ENCODE peak calls at places on chromosomes 13 and 19, in five cellular contexts. One of them, this sample, is unnamed.

GRCh38 chr13:35695411-35695810 is 218.9 kb upstream of the MAB21L1 start:
- DNase-seq in ovary: no peak
- DNase-seq in lower lobe of right lung: no peak
- DNase-seq in fibroblast of lung: no peak
- DNase-seq in gastrocnemius medialis: no peak
- DNase-seq in this sample: no peak

GRCh38 chr19:3146677-3147100 is 10.9 kb downstream of the GNA15 start:
- DNase-seq in ovary: no peak
- DNase-seq in lower lobe of right lung: peak; percentile 77
- DNase-seq in fibroblast of lung: no peak
- DNase-seq in gastrocnemius medialis: no peak
- DNase-seq in this sample: no peak

GRCh38 chr13:101080616-101081015 is 335.7 kb downstream of the NALCN start:
- DNase-seq in ovary: no peak
- DNase-seq in lower lobe of right lung: no peak
- DNase-seq in fibroblast of lung: no peak
- DNase-seq in gastrocnemius medialis: no peak
- DNase-seq in this sample: no peak

GRCh38 chr19:29878973-29879654 is 62.9 kb upstream of the URI1 start:
- DNase-seq in ovary: no peak
- DNase-seq in lower lobe of right lung: no peak
- DNase-seq in fibroblast of lung: peak; percentile 21
- DNase-seq in gastrocnemius medialis: peak; percentile 73
- DNase-seq in this sample: no peak

GRCh38 chr19:6524326-6524725 is 6.5 kb upstream of the TNFSF9 start:
- DNase-seq in ovary: no peak
- DNase-seq in lower lobe of right lung: no peak
- DNase-seq in fibroblast of lung: no peak
- DNase-seq in gastrocnemius medialis: no peak
- DNase-seq in this sample: no peak

GRCh38 chr19:50794074-50794777 is 4.0 kb downstream of the ACP4 start:
- DNase-seq in ovary: no peak
- DNase-seq in lower lobe of right lung: no peak
- DNase-seq in fibroblast of lung: no peak
- DNase-seq in gastrocnemius medialis: no peak
- DNase-seq in this sample: no peak

GRCh38 chr13:94707400-94708021 is 4.8 kb downstream of the SOX21 start:
- DNase-seq in ovary: no peak
- DNase-seq in lower lobe of right lung: no peak
- DNase-seq in fibroblast of lung: no peak
- DNase-seq in gastrocnemius medialis: no peak
- DNase-seq in this sample: no peak

GRCh38 chr19:42433503-42434260 is 6.5 kb upstream of the LIPE start:
- DNase-seq in ovary: peak; percentile 65
- DNase-seq in lower lobe of right lung: peak; percentile 78
- DNase-seq in fibroblast of lung: no peak
- DNase-seq in gastrocnemius medialis: peak; percentile 48
- DNase-seq in this sample: peak; percentile 46

GRCh38 chr13:93262729-93263128 is 36.1 kb downstream of the GPC6 start:
- DNase-seq in ovary: no peak
- DNase-seq in lower lobe of right lung: no peak
- DNase-seq in fibroblast of lung: peak; percentile 90
- DNase-seq in gastrocnemius medialis: no peak
- DNase-seq in this sample: no peak

GRCh38 chr13:74214321-74214720 is 80.1 kb upstream of the KLF12 start:
- DNase-seq in ovary: no peak
- DNase-seq in lower lobe of right lung: no peak
- DNase-seq in fibroblast of lung: no peak
- DNase-seq in gastrocnemius medialis: no peak
- DNase-seq in this sample: no peak

GRCh38 chr19:54201980-54202379 is 1.3 kb downstream of the RPS9 start:
- DNase-seq in ovary: no peak
- DNase-seq in lower lobe of right lung: no peak
- DNase-seq in fibroblast of lung: no peak
- DNase-seq in gastrocnemius medialis: no peak
- DNase-seq in this sample: no peak

GRCh38 chr13:24053505-24054251 is 106.8 kb upstream of the SPATA13 start:
- DNase-seq in ovary: peak; percentile 63
- DNase-seq in lower lobe of right lung: peak; percentile 63
- DNase-seq in fibroblast of lung: peak; percentile 60
- DNase-seq in gastrocnemius medialis: no peak
- DNase-seq in this sample: peak; percentile 58

GRCh38 chr19:4624733-4625362 is 14.5 kb upstream of the TNFAIP8L1 start:
- DNase-seq in ovary: no peak
- DNase-seq in lower lobe of right lung: no peak
- DNase-seq in fibroblast of lung: no peak
- DNase-seq in gastrocnemius medialis: no peak
- DNase-seq in this sample: no peak

GRCh38 chr13:27182844-27183497 is 11.4 kb upstream of the USP12 start:
- DNase-seq in ovary: no peak
- DNase-seq in lower lobe of right lung: no peak
- DNase-seq in fibroblast of lung: peak; percentile 94
- DNase-seq in gastrocnemius medialis: peak; percentile 25
- DNase-seq in this sample: no peak

GRCh38 chr13:102460806-102461205 is 59.0 kb upstream of the FGF14 start:
- DNase-seq in ovary: no peak
- DNase-seq in lower lobe of right lung: no peak
- DNase-seq in fibroblast of lung: no peak
- DNase-seq in gastrocnemius medialis: no peak
- DNase-seq in this sample: no peak

GRCh38 chr19:40143612-40144011 is 47.6 kb upstream of the MAP3K10 start:
- DNase-seq in ovary: no peak
- DNase-seq in lower lobe of right lung: no peak
- DNase-seq in fibroblast of lung: no peak
- DNase-seq in gastrocnemius medialis: no peak
- DNase-seq in this sample: no peak

GRCh38 chr19:11617207-11618062 is 20.2 kb downstream of the ZNF627 start:
- DNase-seq in ovary: no peak
- DNase-seq in lower lobe of right lung: no peak
- DNase-seq in fibroblast of lung: peak; percentile 8
- DNase-seq in gastrocnemius medialis: no peak
- DNase-seq in this sample: no peak

GRCh38 chr19:7865262-7865911 is 8.8 kb downstream of the PRR36 start:
- DNase-seq in ovary: no peak
- DNase-seq in lower lobe of right lung: no peak
- DNase-seq in fibroblast of lung: no peak
- DNase-seq in gastrocnemius medialis: no peak
- DNase-seq in this sample: no peak

DNA sequence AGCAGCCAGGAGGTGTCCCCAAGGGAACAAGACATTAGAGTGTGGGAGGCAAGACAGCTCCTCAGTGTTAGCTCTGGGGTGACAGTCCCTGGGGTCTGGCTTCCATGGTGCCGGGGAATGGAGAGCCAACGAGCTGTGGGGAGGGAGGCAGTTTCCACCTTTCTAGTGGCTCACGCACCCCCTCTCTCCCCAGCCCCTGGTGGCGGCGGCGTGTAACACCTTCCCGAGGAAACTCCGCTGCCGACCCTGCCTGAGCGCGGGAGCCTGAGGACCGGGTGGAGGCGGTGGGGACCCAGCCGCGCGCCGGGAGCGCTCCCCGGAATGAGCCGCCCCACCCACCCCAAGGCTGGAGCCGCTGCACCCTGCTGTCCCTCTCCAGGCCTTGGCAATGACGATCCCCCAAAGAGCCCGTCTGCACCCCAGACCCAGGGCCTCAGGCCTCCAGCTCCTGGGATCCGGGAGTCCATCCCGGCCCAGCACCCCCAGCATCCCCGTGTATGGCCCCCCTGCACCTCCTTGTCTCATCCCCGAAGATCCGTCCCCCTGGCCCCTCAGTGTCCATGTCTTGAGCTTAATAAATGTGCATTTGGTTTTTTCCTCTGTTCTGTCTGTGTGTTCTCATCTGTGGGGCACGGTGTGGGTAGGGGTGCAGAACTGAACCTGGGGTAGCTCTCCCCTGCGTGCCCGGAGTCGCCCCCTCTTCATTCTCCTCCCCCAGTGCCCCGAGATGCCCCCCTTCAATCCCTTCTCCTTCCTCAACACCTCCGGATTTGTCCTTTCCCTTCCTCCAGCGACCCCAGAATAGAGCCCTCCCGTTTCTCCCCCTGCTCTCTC is 617 bp upstream of the FXYD5 start:
- DNase-seq in ovary: no peak
- DNase-seq in lower lobe of right lung: peak; percentile 68
- DNase-seq in fibroblast of lung: peak; percentile 33
- DNase-seq in gastrocnemius medialis: no peak
- DNase-seq in this sample: no peak
- TF ChIP-seq CTCF in ovary: no peak
- TF ChIP-seq CTCF in lower lobe of right lung: peak; percentile 62
- TF ChIP-seq CTCF in fibroblast of lung: peak; percentile 61
- TF ChIP-seq CTCF in gastrocnemius medialis: peak; percentile 49
- TF ChIP-seq CTCF in this sample: no peak

DNA sequence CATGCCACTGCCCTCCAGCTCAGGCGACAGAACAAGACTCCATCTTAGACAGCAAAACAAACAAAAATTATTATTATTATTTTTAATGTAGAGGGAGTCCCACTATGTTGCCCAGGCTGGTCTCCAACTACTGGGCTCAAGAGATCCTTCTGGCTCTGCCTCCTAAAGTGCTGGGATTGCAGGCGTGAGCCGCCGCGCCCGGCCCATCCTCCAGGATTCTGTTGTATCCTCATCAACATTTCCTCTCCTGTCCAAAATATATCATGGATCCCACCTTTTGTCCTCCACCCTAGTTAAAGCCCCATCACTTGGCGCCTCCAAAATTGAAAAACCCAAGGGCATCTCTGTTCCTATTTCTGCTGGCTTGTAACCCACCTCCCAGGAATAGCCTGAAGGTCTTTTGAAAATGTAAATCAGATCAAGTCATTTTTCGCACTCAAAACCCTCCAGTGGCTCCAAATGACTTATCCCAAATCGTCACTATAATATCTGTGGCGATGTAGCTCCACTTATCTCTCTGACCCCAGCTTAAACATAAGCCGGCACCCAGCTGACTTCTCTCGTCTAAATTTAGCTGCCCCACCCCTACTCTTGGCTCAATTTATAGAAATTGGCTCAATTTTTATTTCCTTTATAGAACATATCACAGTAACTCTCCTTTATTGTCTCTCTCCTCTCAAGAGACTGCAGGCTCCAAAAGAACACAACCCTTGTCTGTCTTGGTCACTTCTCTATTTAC is 1.1 kb downstream of the ZNF784 start:
- DNase-seq in ovary: no peak
- DNase-seq in lower lobe of right lung: no peak
- DNase-seq in fibroblast of lung: no peak
- DNase-seq in gastrocnemius medialis: peak; percentile 50
- DNase-seq in this sample: no peak
- H3K27ac ChIP-seq in ovary: peak overlapping the region; percentile 91
- H3K27ac ChIP-seq in lower lobe of right lung: peak overlapping the region; percentile 41
- H3K27ac ChIP-seq in fibroblast of lung: no peak overlapping the region
- H3K27ac ChIP-seq in gastrocnemius medialis: peak overlapping the region; percentile 98
- H3K27ac ChIP-seq in this sample: no peak overlapping the region

GRCh38 chr13:49319555-49320350 is 72.0 kb downstream of the CDADC1 start:
- DNase-seq in ovary: no peak
- DNase-seq in lower lobe of right lung: no peak
- DNase-seq in fibroblast of lung: peak; percentile 35
- DNase-seq in gastrocnemius medialis: no peak
- DNase-seq in this sample: no peak

GRCh38 chr13:49311816-49312215 is 64.1 kb downstream of the CDADC1 start:
- DNase-seq in ovary: no peak
- DNase-seq in lower lobe of right lung: no peak
- DNase-seq in fibroblast of lung: no peak
- DNase-seq in gastrocnemius medialis: no peak
- DNase-seq in this sample: no peak

GRCh38 chr13:49314344-49314882 is 66.7 kb downstream of the CDADC1 start:
- DNase-seq in ovary: no peak
- DNase-seq in lower lobe of right lung: no peak
- DNase-seq in fibroblast of lung: peak; percentile 74
- DNase-seq in gastrocnemius medialis: no peak
- DNase-seq in this sample: no peak

GRCh38 chr13:49315756-49316481 is 68.2 kb downstream of the CDADC1 start:
- DNase-seq in ovary: no peak
- DNase-seq in lower lobe of right lung: no peak
- DNase-seq in fibroblast of lung: no peak
- DNase-seq in gastrocnemius medialis: no peak
- DNase-seq in this sample: no peak

DNA sequence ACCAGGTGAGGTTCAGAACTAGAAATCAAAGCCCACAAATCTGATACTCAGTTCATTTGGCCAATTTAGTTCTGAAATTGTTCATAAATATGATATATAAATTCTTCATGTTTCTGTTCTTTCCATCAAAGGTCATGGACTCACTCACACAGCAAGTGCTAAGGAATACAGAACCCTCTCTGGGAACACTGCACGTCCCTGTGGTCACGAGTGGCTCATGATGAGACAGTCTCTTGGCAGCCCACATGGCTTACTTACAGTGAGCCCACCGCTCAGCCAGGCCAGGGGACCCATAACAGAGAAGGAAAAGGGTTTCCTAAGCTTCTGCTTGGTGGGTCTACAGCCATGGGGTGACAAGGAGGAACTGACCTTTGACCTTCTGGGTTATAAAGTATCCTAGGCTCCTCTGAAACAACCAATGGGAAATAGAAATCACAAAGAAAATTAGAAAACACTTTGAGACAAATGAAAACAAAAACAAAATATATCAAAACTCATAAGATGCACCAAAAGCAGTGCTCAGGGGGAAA is 67.4 kb downstream of the CDADC1 start:
- DNase-seq in ovary: no peak
- DNase-seq in lower lobe of right lung: no peak
- DNase-seq in fibroblast of lung: peak; percentile 51
- DNase-seq in gastrocnemius medialis: no peak
- DNase-seq in this sample: no peak
- H3K36me3 ChIP-seq in ovary: no peaks in the 10 kb centered on the region
- H3K36me3 ChIP-seq in lower lobe of right lung: peaks cover 4% of the 10 kb centered on the region
- H3K36me3 ChIP-seq in fibroblast of lung: no peaks in the 10 kb centered on the region
- H3K36me3 ChIP-seq in gastrocnemius medialis: no peaks in the 10 kb centered on the region
- H3K36me3 ChIP-seq in this sample: no peaks in the 10 kb centered on the region

GRCh38 chr19:47413941-47414340 is 5.4 kb downstream of the MEIS3 start:
- DNase-seq in ovary: no peak
- DNase-seq in lower lobe of right lung: peak; percentile 33
- DNase-seq in fibroblast of lung: no peak
- DNase-seq in gastrocnemius medialis: no peak
- DNase-seq in this sample: no peak

GRCh38 chr19:47415953-47416666 is 3.2 kb downstream of the MEIS3 start:
- DNase-seq in ovary: no peak
- DNase-seq in lower lobe of right lung: peak; percentile 25
- DNase-seq in fibroblast of lung: no peak
- DNase-seq in gastrocnemius medialis: no peak
- DNase-seq in this sample: no peak

GRCh38 chr19:47417107-47417745 is 2.1 kb downstream of the MEIS3 start:
- DNase-seq in ovary: no peak
- DNase-seq in lower lobe of right lung: peak; percentile 30
- DNase-seq in fibroblast of lung: no peak
- DNase-seq in gastrocnemius medialis: no peak
- DNase-seq in this sample: no peak

GRCh38 chr19:47416667-47417033 is 2.7 kb downstream of the MEIS3 start:
- DNase-seq in ovary: no peak
- DNase-seq in lower lobe of right lung: peak; percentile 32
- DNase-seq in fibroblast of lung: no peak
- DNase-seq in gastrocnemius medialis: no peak
- DNase-seq in this sample: no peak

DNA sequence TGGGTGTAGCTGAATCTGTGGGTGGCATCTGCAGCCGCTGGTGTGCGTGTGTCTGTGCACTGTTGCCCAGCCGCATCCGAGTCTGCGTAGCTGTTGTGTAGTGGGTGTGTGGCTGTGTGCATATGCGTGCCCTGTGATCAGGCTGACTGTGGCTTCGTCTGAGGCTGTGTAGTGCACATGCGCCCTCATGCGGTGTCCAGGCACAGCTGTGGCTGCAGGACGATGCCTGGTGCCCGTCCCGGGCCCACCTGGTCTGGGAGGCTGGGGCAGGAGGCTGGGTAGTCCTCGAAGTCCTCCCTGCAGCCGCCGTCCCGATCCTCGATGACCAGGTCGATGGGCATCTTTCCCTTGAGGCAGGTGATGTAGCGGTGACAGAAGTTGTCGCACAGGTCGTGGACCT is 4.9 kb downstream of the MEIS3 start:
- DNase-seq in ovary: no peak
- DNase-seq in lower lobe of right lung: no peak
- DNase-seq in fibroblast of lung: no peak
- DNase-seq in gastrocnemius medialis: no peak
- DNase-seq in this sample: no peak
- TF ChIP-seq CTCF in ovary: no peak
- TF ChIP-seq CTCF in lower lobe of right lung: no peak
- TF ChIP-seq CTCF in fibroblast of lung: no peak
- TF ChIP-seq CTCF in gastrocnemius medialis: no peak
- TF ChIP-seq CTCF in this sample: no peak